ENCODE peak calls at places on chromosomes 11 and 22, in ten cellular contexts. One of them, this sample, is unnamed.

GRCh38 chr22:31350410-31350863 is 4.3 kb upstream of the PATZ1 start:
- DNase-seq in BE2C: peak; percentile 83
- DNase-seq in neuronal stem cell: no peak
- DNase-seq in mammary epithelial cell: no peak
- DNase-seq in spleen: no peak
- DNase-seq in Karpas-422: no peak
- DNase-seq in heart right ventricle: no peak
- DNase-seq in lower lobe of right lung: no peak
- DNase-seq in naive thymus-derived CD4-positive, alpha-beta T cell: no peak
- DNase-seq in tibial artery: no peak
- DNase-seq in this sample: peak; percentile 66

GRCh38 chr11:32109138-32109537 is 18.3 kb downstream of the RCN1 start:
- DNase-seq in lower lobe of right lung: no peak
- DNase-seq in BE2C: no peak
- DNase-seq in naive thymus-derived CD4-positive, alpha-beta T cell: no peak
- DNase-seq in mammary epithelial cell: no peak
- DNase-seq in tibial artery: no peak
- DNase-seq in spleen: no peak
- DNase-seq in heart right ventricle: no peak
- DNase-seq in Karpas-422: no peak
- DNase-seq in neuronal stem cell: no peak
- DNase-seq in this sample: no peak

GRCh38 chr11:96204366-96204659 is 138.7 kb downstream of the MAML2 start:
- DNase-seq in heart right ventricle: no peak
- DNase-seq in naive thymus-derived CD4-positive, alpha-beta T cell: no peak
- DNase-seq in Karpas-422: no peak
- DNase-seq in spleen: no peak
- DNase-seq in mammary epithelial cell: no peak
- DNase-seq in tibial artery: no peak
- DNase-seq in neuronal stem cell: no peak
- DNase-seq in lower lobe of right lung: no peak
- DNase-seq in BE2C: no peak
- DNase-seq in this sample: no peak

GRCh38 chr11:124796312-124796711 is 3.9 kb downstream of the MSANTD2 start:
- DNase-seq in naive thymus-derived CD4-positive, alpha-beta T cell: no peak
- DNase-seq in mammary epithelial cell: no peak
- DNase-seq in Karpas-422: no peak
- DNase-seq in lower lobe of right lung: no peak
- DNase-seq in BE2C: no peak
- DNase-seq in neuronal stem cell: no peak
- DNase-seq in spleen: no peak
- DNase-seq in tibial artery: no peak
- DNase-seq in heart right ventricle: no peak
- DNase-seq in this sample: no peak

GRCh38 chr11:36233226-36233625 is 56.0 kb downstream of the COMMD9 start:
- DNase-seq in Karpas-422: no peak
- DNase-seq in heart right ventricle: no peak
- DNase-seq in neuronal stem cell: no peak
- DNase-seq in tibial artery: no peak
- DNase-seq in mammary epithelial cell: no peak
- DNase-seq in spleen: no peak
- DNase-seq in BE2C: no peak
- DNase-seq in lower lobe of right lung: no peak
- DNase-seq in naive thymus-derived CD4-positive, alpha-beta T cell: no peak
- DNase-seq in this sample: no peak

GRCh38 chr22:45190473-45190872 is 26.7 kb downstream of the NUP50 start:
- DNase-seq in naive thymus-derived CD4-positive, alpha-beta T cell: no peak
- DNase-seq in mammary epithelial cell: no peak
- DNase-seq in tibial artery: no peak
- DNase-seq in heart right ventricle: no peak
- DNase-seq in neuronal stem cell: no peak
- DNase-seq in spleen: no peak
- DNase-seq in Karpas-422: no peak
- DNase-seq in lower lobe of right lung: no peak
- DNase-seq in BE2C: no peak
- DNase-seq in this sample: no peak

GRCh38 chr11:18046116-18046777 is at the start of gene TPH1:
- DNase-seq in naive thymus-derived CD4-positive, alpha-beta T cell: no peak
- DNase-seq in spleen: no peak
- DNase-seq in neuronal stem cell: peak; percentile 26
- DNase-seq in lower lobe of right lung: peak; percentile 67
- DNase-seq in BE2C: peak; percentile 49
- DNase-seq in heart right ventricle: peak; percentile 50
- DNase-seq in tibial artery: peak; percentile 68
- DNase-seq in mammary epithelial cell: peak; percentile 76
- DNase-seq in Karpas-422: no peak
- DNase-seq in this sample: no peak

GRCh38 chr22:44816141-44816540 is 63.8 kb downstream of the ARHGAP8 start:
- DNase-seq in BE2C: no peak
- DNase-seq in spleen: no peak
- DNase-seq in tibial artery: no peak
- DNase-seq in heart right ventricle: no peak
- DNase-seq in mammary epithelial cell: no peak
- DNase-seq in Karpas-422: no peak
- DNase-seq in lower lobe of right lung: no peak
- DNase-seq in naive thymus-derived CD4-positive, alpha-beta T cell: no peak
- DNase-seq in neuronal stem cell: no peak
- DNase-seq in this sample: no peak

GRCh38 chr11:96197221-96197620 is 145.8 kb downstream of the MAML2 start:
- DNase-seq in spleen: no peak
- DNase-seq in naive thymus-derived CD4-positive, alpha-beta T cell: no peak
- DNase-seq in neuronal stem cell: no peak
- DNase-seq in lower lobe of right lung: no peak
- DNase-seq in heart right ventricle: no peak
- DNase-seq in Karpas-422: no peak
- DNase-seq in BE2C: no peak
- DNase-seq in mammary epithelial cell: no peak
- DNase-seq in tibial artery: no peak
- DNase-seq in this sample: peak; percentile 36

GRCh38 chr11:18721576-18722292 is 4.3 kb downstream of the IGSF22 start:
- DNase-seq in naive thymus-derived CD4-positive, alpha-beta T cell: peak; percentile 30
- DNase-seq in BE2C: peak; percentile 44
- DNase-seq in spleen: peak; percentile 84
- DNase-seq in Karpas-422: peak; percentile 79
- DNase-seq in heart right ventricle: peak; percentile 26
- DNase-seq in neuronal stem cell: peak; percentile 66
- DNase-seq in tibial artery: no peak
- DNase-seq in mammary epithelial cell: peak; percentile 14
- DNase-seq in lower lobe of right lung: peak; percentile 55
- DNase-seq in this sample: peak; percentile 58

GRCh38 chr11:92272651-92273050 is 48.0 kb downstream of the FAT3 start:
- DNase-seq in neuronal stem cell: no peak
- DNase-seq in Karpas-422: no peak
- DNase-seq in BE2C: no peak
- DNase-seq in tibial artery: no peak
- DNase-seq in spleen: no peak
- DNase-seq in heart right ventricle: no peak
- DNase-seq in lower lobe of right lung: no peak
- DNase-seq in mammary epithelial cell: no peak
- DNase-seq in naive thymus-derived CD4-positive, alpha-beta T cell: no peak
- DNase-seq in this sample: no peak

GRCh38 chr22:16601437-16602223 is 9.0 kb upstream of the CCT8L2 start:
- DNase-seq in mammary epithelial cell: no peak
- DNase-seq in neuronal stem cell: no peak
- DNase-seq in heart right ventricle: peak; percentile 38
- DNase-seq in lower lobe of right lung: peak; percentile 53
- DNase-seq in BE2C: no peak
- DNase-seq in tibial artery: no peak
- DNase-seq in spleen: peak; percentile 76
- DNase-seq in naive thymus-derived CD4-positive, alpha-beta T cell: no peak
- DNase-seq in Karpas-422: no peak
- DNase-seq in this sample: peak; percentile 66

GRCh38 chr11:83335446-83336070 is 49.4 kb upstream of the CCDC90B start:
- DNase-seq in spleen: no peak
- DNase-seq in lower lobe of right lung: no peak
- DNase-seq in Karpas-422: no peak
- DNase-seq in BE2C: no peak
- DNase-seq in heart right ventricle: no peak
- DNase-seq in neuronal stem cell: no peak
- DNase-seq in naive thymus-derived CD4-positive, alpha-beta T cell: no peak
- DNase-seq in tibial artery: no peak
- DNase-seq in mammary epithelial cell: no peak
- DNase-seq in this sample: no peak

GRCh38 chr11:57150454-57150917 is 31.3 kb upstream of the LRRC55 start:
- DNase-seq in naive thymus-derived CD4-positive, alpha-beta T cell: no peak
- DNase-seq in lower lobe of right lung: no peak
- DNase-seq in heart right ventricle: no peak
- DNase-seq in spleen: no peak
- DNase-seq in neuronal stem cell: no peak
- DNase-seq in tibial artery: no peak
- DNase-seq in mammary epithelial cell: no peak
- DNase-seq in Karpas-422: no peak
- DNase-seq in BE2C: no peak
- DNase-seq in this sample: no peak

GRCh38 chr11:68818181-68818580 is 23.5 kb downstream of the CPT1A start:
- DNase-seq in spleen: no peak
- DNase-seq in BE2C: no peak
- DNase-seq in Karpas-422: no peak
- DNase-seq in tibial artery: no peak
- DNase-seq in mammary epithelial cell: peak; percentile 61
- DNase-seq in naive thymus-derived CD4-positive, alpha-beta T cell: no peak
- DNase-seq in neuronal stem cell: no peak
- DNase-seq in lower lobe of right lung: no peak
- DNase-seq in heart right ventricle: no peak
- DNase-seq in this sample: no peak
- H3K4me1 ChIP-seq in spleen: peaks cover 35% of the 10 kb centered on the region
- H3K4me1 ChIP-seq in BE2C: no peaks in the 10 kb centered on the region
- H3K4me1 ChIP-seq in Karpas-422: peaks cover 20% of the 10 kb centered on the region
- H3K4me1 ChIP-seq in tibial artery: no peaks in the 10 kb centered on the region
- H3K4me1 ChIP-seq in mammary epithelial cell: peaks cover 13% of the 10 kb centered on the region
- H3K4me1 ChIP-seq in naive thymus-derived CD4-positive, alpha-beta T cell: peaks cover 18% of the 10 kb centered on the region
- H3K4me1 ChIP-seq in neuronal stem cell: no peaks in the 10 kb centered on the region
- H3K4me1 ChIP-seq in lower lobe of right lung: no peaks in the 10 kb centered on the region
- H3K4me1 ChIP-seq in heart right ventricle: peaks cover 3% of the 10 kb centered on the region
- H3K4me1 ChIP-seq in this sample: peaks cover 6% of the 10 kb centered on the region

GRCh38 chr22:23207786-23208325 is 27.5 kb downstream of the BCR start:
- DNase-seq in heart right ventricle: no peak
- DNase-seq in lower lobe of right lung: no peak
- DNase-seq in neuronal stem cell: no peak
- DNase-seq in BE2C: no peak
- DNase-seq in naive thymus-derived CD4-positive, alpha-beta T cell: no peak
- DNase-seq in mammary epithelial cell: no peak
- DNase-seq in Karpas-422: peak; percentile 82
- DNase-seq in spleen: peak; percentile 72
- DNase-seq in tibial artery: no peak
- DNase-seq in this sample: no peak
- H3K27me3 ChIP-seq in heart right ventricle: no peaks in the 10 kb centered on the region
- H3K27me3 ChIP-seq in lower lobe of right lung: no peaks in the 10 kb centered on the region
- H3K27me3 ChIP-seq in neuronal stem cell: no peaks in the 10 kb centered on the region
- H3K27me3 ChIP-seq in BE2C: no peaks in the 10 kb centered on the region
- H3K27me3 ChIP-seq in naive thymus-derived CD4-positive, alpha-beta T cell: no peaks in the 10 kb centered on the region
- H3K27me3 ChIP-seq in mammary epithelial cell: no peaks in the 10 kb centered on the region
- H3K27me3 ChIP-seq in Karpas-422: no peaks in the 10 kb centered on the region
- H3K27me3 ChIP-seq in spleen: no peaks in the 10 kb centered on the region
- H3K27me3 ChIP-seq in tibial artery: no peaks in the 10 kb centered on the region
- H3K27me3 ChIP-seq in this sample: no peaks in the 10 kb centered on the region

DNA sequence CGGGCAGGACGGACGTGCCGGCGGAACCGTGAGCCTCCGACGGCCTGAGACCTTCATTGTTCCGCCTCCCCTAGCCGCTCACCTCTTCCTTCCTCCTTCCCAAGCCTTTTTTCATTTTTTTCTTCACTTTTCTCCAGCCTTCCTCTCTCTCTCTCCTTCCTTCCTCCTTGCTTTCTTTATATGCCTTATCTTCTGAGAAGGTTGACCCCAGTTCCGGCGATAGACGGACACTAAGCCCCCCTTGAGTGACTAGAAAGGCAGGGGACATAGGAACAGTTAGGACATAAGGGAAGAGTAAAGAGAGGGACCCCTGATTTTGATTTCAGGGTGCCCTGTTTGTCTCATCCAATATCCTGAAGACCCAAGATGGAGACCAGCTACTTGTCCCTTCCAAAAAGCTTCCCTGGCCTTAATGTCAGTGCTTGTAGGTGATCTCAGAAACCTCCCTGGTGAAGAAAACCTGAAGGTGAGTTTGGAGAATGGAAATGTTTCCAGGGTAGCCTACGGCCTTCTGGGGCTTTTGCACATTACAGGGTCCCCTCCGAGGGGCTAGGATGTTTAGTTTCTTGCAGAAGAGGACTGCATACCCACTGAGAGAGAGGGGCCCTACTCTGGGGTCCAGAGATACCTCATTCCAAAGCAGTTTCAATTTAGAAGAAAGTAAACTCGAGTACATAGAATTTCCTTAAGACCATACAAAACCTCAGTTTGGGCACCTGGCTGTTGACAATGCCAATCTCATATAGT is 3.5 kb downstream of the ADM start:
- DNase-seq in naive thymus-derived CD4-positive, alpha-beta T cell: no peak
- DNase-seq in tibial artery: no peak
- DNase-seq in mammary epithelial cell: no peak
- DNase-seq in Karpas-422: no peak
- DNase-seq in spleen: no peak
- DNase-seq in lower lobe of right lung: no peak
- DNase-seq in neuronal stem cell: no peak
- DNase-seq in BE2C: no peak
- DNase-seq in heart right ventricle: no peak
- DNase-seq in this sample: no peak
- H3K4me1 ChIP-seq in naive thymus-derived CD4-positive, alpha-beta T cell: peaks cover 15% of the 10 kb centered on the region
- H3K4me1 ChIP-seq in tibial artery: no peaks in the 10 kb centered on the region
- H3K4me1 ChIP-seq in mammary epithelial cell: peaks cover 43% of the 10 kb centered on the region
- H3K4me1 ChIP-seq in Karpas-422: peaks cover 25% of the 10 kb centered on the region
- H3K4me1 ChIP-seq in spleen: peaks cover 48% of the 10 kb centered on the region
- H3K4me1 ChIP-seq in lower lobe of right lung: peaks cover 63% of the 10 kb centered on the region
- H3K4me1 ChIP-seq in neuronal stem cell: peaks cover 12% of the 10 kb centered on the region
- H3K4me1 ChIP-seq in BE2C: no peaks in the 10 kb centered on the region
- H3K4me1 ChIP-seq in heart right ventricle: peaks cover 11% of the 10 kb centered on the region
- H3K4me1 ChIP-seq in this sample: peaks cover 3% of the 10 kb centered on the region

GRCh38 chr11:120630100-120630499 is 118.6 kb downstream of the GRIK4 start:
- DNase-seq in mammary epithelial cell: no peak
- DNase-seq in neuronal stem cell: no peak
- DNase-seq in BE2C: peak; percentile 56
- DNase-seq in tibial artery: no peak
- DNase-seq in spleen: no peak
- DNase-seq in lower lobe of right lung: peak; percentile 40
- DNase-seq in Karpas-422: no peak
- DNase-seq in naive thymus-derived CD4-positive, alpha-beta T cell: no peak
- DNase-seq in heart right ventricle: no peak
- DNase-seq in this sample: no peak

GRCh38 chr11:120633630-120634374 is 122.3 kb downstream of the GRIK4 start:
- DNase-seq in mammary epithelial cell: no peak
- DNase-seq in Karpas-422: no peak
- DNase-seq in naive thymus-derived CD4-positive, alpha-beta T cell: no peak
- DNase-seq in BE2C: no peak
- DNase-seq in heart right ventricle: no peak
- DNase-seq in lower lobe of right lung: no peak
- DNase-seq in neuronal stem cell: no peak
- DNase-seq in tibial artery: no peak
- DNase-seq in spleen: no peak
- DNase-seq in this sample: no peak

GRCh38 chr11:120634706-120635105 is 123.2 kb downstream of the GRIK4 start:
- DNase-seq in naive thymus-derived CD4-positive, alpha-beta T cell: no peak
- DNase-seq in tibial artery: no peak
- DNase-seq in spleen: no peak
- DNase-seq in heart right ventricle: no peak
- DNase-seq in neuronal stem cell: no peak
- DNase-seq in Karpas-422: no peak
- DNase-seq in BE2C: no peak
- DNase-seq in mammary epithelial cell: no peak
- DNase-seq in lower lobe of right lung: no peak
- DNase-seq in this sample: no peak

GRCh38 chr11:120629407-120629806 is 117.9 kb downstream of the GRIK4 start:
- DNase-seq in tibial artery: no peak
- DNase-seq in mammary epithelial cell: no peak
- DNase-seq in heart right ventricle: no peak
- DNase-seq in lower lobe of right lung: peak; percentile 27
- DNase-seq in neuronal stem cell: no peak
- DNase-seq in BE2C: no peak
- DNase-seq in spleen: no peak
- DNase-seq in naive thymus-derived CD4-positive, alpha-beta T cell: no peak
- DNase-seq in Karpas-422: no peak
- DNase-seq in this sample: no peak

GRCh38 chr11:120632579-120632978 is 121.0 kb downstream of the GRIK4 start:
- DNase-seq in mammary epithelial cell: no peak
- DNase-seq in naive thymus-derived CD4-positive, alpha-beta T cell: no peak
- DNase-seq in BE2C: no peak
- DNase-seq in heart right ventricle: no peak
- DNase-seq in tibial artery: no peak
- DNase-seq in Karpas-422: peak; percentile 48
- DNase-seq in spleen: no peak
- DNase-seq in neuronal stem cell: no peak
- DNase-seq in lower lobe of right lung: peak; percentile 1
- DNase-seq in this sample: no peak
- H3K27me3 ChIP-seq in mammary epithelial cell: peaks cover 2% of the 10 kb centered on the region
- H3K27me3 ChIP-seq in naive thymus-derived CD4-positive, alpha-beta T cell: no peaks in the 10 kb centered on the region
- H3K27me3 ChIP-seq in BE2C: no peaks in the 10 kb centered on the region
- H3K27me3 ChIP-seq in heart right ventricle: no peaks in the 10 kb centered on the region
- H3K27me3 ChIP-seq in tibial artery: no peaks in the 10 kb centered on the region
- H3K27me3 ChIP-seq in Karpas-422: no peaks in the 10 kb centered on the region
- H3K27me3 ChIP-seq in spleen: no peaks in the 10 kb centered on the region
- H3K27me3 ChIP-seq in neuronal stem cell: no peaks in the 10 kb centered on the region
- H3K27me3 ChIP-seq in lower lobe of right lung: peaks cover 2% of the 10 kb centered on the region
- H3K27me3 ChIP-seq in this sample: no peaks in the 10 kb centered on the region

This sample was measured in HAP-1.